ENCODE peak calls at places on chromosome 1, in six cellular contexts. E is mesendoderm; C is activated CD4-positive, alpha-beta memory T cell treated with anti-CD3 and anti-CD28 coated beads, Interleukin-2, amount 10 ng/mL, durations not matched to agents 7 days and 5 days; S is stimulated activated CD8-positive, alpha-beta memory T cell treated with anti-CD3 and anti-CD28 coated beads, Interleukin-2, amount 100 ng/mL, for 1 hour; K is HCT116; N is astrocyte of the spinal cord. A is an unnamed sample.

GRCh38 chr1:28313710-28314510 is 14.9 kb upstream of the MED18 start:
- DNase-seq in E (no peak), C (no peak), S (no peak), K (peak), N (no peak), A (peak)

GRCh38 chr1:26598890-26599289 is 69.3 kb downstream of the RPS6KA1 start:
- DNase-seq in E (no peak), C (no peak), S (no peak), K (no peak), N (no peak), A (no peak)

GRCh38 chr1:201072149-201072548 is 40.1 kb downstream of the CACNA1S start:
- DNase-seq in E (no peak), C (no peak), S (no peak), K (no peak), N (no peak), A (no peak)

GRCh38 chr1:89130716-89131115 is 4.8 kb upstream of the GBP2 start:
- DNase-seq in E (no peak), C (no peak), S (no peak), K (no peak), N (no peak), A (no peak)

GRCh38 chr1:19872190-19872589 is 10.0 kb upstream of the OTUD3 start:
- DNase-seq in E (no peak), C (no peak), S (no peak), K (no peak), N (no peak), A (no peak)

GRCh38 chr1:44138239-44138638 is 3.2 kb downstream of the KLF18 start:
- DNase-seq in E (no peak), C (no peak), S (no peak), K (no peak), N (no peak), A (no peak)

GRCh38 chr1:84347547-84348239 is 46.2 kb downstream of the SAMD13 start:
- DNase-seq in E (no peak), C (no peak), S (no peak), K (no peak), N (peak), A (no peak)

GRCh38 chr1:47710075-47711071 is 272.5 kb downstream of the FOXD2 start:
- DNase-seq in E (peak), C (peak), S (peak), K (peak), N (peak), A (peak)

GRCh38 chr1:231584117-231584516 is 42.5 kb upstream of the DISC1 start:
- DNase-seq in E (no peak), C (no peak), S (no peak), K (peak), N (peak), A (peak)

GRCh38 chr1:151024540-151025146 is 11.7 kb upstream of the BNIPL start:
- DNase-seq in E (peak), C (peak), S (peak), K (peak), N (peak), A (peak)

GRCh38 chr1:30908446-30908885 is at the start of gene SDC3:
- DNase-seq in E (no peak), C (no peak), S (no peak), K (no peak), N (no peak), A (no peak)

GRCh38 chr1:112515311-112516009 is 6.7 kb downstream of the WNT2B start:
- DNase-seq in E (peak), C (no peak), S (no peak), K (no peak), N (peak), A (peak)

GRCh38 chr1:235920596-235921375 is 54.1 kb upstream of the LYST start:
- DNase-seq in E (peak), C (no peak), S (no peak), K (no peak), N (no peak), A (peak)

GRCh38 chr1:168266644-168267186 is 14.0 kb upstream of the TBX19 start:
- DNase-seq in E (no peak), C (no peak), S (no peak), K (no peak), N (no peak), A (no peak)

GRCh38 chr1:10796029-10796944 is at the start of gene CASZ1:
- DNase-seq in E (peak), C (no peak), S (no peak), K (peak), N (peak), A (peak)

GRCh38 chr1:192986110-192986747 is 72.9 kb downstream of the UCHL5 start:
- DNase-seq in E (no peak), C (peak), S (no peak), K (no peak), N (no peak), A (no peak)

GRCh38 chr1:38785285-38786039 is 74.1 kb downstream of the RRAGC start:
- DNase-seq in E (no peak), C (no peak), S (no peak), K (no peak), N (no peak), A (no peak)

GRCh38 chr1:242525360-242525722 is 844 bp upstream of the PLD5 start:
- DNase-seq in E (no peak), C (no peak), S (no peak), K (no peak), N (no peak), A (no peak)

GRCh38 chr1:18923721-18924610 is 21.6 kb upstream of the ALDH4A1 start:
- DNase-seq in E (no peak), C (peak), S (no peak), K (no peak), N (no peak), A (peak)

GRCh38 chr1:156894001-156894400 is 483 bp downstream of the PEAR1 start:
- DNase-seq in E (no peak), C (no peak), S (no peak), K (no peak), N (no peak), A (no peak)

GRCh38 chr1:29825941-29826415 is 589.7 kb downstream of the PTPRU start:
- DNase-seq in E (no peak), C (peak), S (no peak), K (no peak), N (no peak), A (no peak)

GRCh38 chr1:111747282-111747734 is 8.1 kb upstream of the INKA2 start:
- DNase-seq in E (peak), C (peak), S (no peak), K (peak), N (peak), A (peak)

GRCh38 chr1:94095112-94095637 is 25.8 kb downstream of the ABCA4 start:
- DNase-seq in E (no peak), C (no peak), S (no peak), K (no peak), N (peak), A (peak)

GRCh38 chr1:62908168-62908567 is 124.2 kb downstream of the ATG4C start:
- DNase-seq in E (no peak), C (no peak), S (no peak), K (no peak), N (no peak), A (no peak)

GRCh38 chr1:182677393-182678098 is 6.8 kb downstream of the RGS8 start:
- DNase-seq in E (no peak), C (no peak), S (no peak), K (no peak), N (no peak), A (no peak)

A was measured in fibroblast of gingiva.